ENCODE peak calls at places on chromosomes 13 and 19, in five cellular contexts. B is stimulated activated naive CD8-positive, alpha-beta T cell treated with anti-CD3 and anti-CD28 coated beads, Interleukin-15, Interleukin-2, amounts not matched to agents 100 U/mL and 50 U/mL, for 24 hours; X is spleen; P is left lung; Q is cortex of kidney. C is an unnamed sample.

GRCh38 chr19:55616395-55616875 is 7.9 kb downstream of the ZNF784 start:
- DNase-seq in P (no peak), B (no peak), Q (no peak), X (no peak), C (no peak)

GRCh38 chr13:70960841-70961443 is 852.7 kb upstream of the KLHL1 start:
- DNase-seq in X (no peak), Q (no peak), B (no peak), P (no peak), C (no peak)

GRCh38 chr19:47779524-47780214 is 1.2 kb downstream of the SELENOW start:
- DNase-seq in B (no peak), X (no peak), Q (no peak), P (no peak), C (no peak)

GRCh38 chr13:101025519-101025918 is 350.9 kb upstream of the TMTC4 start:
- DNase-seq in B (no peak), P (no peak), Q (no peak), X (no peak), C (no peak)

GRCh38 chr13:43006893-43007631 is 15.0 kb upstream of the EPSTI1 start:
- DNase-seq in X (no peak), Q (no peak), P (no peak), B (no peak), C (no peak)

GRCh38 chr19:38661996-38662395 is 14.5 kb downstream of the ACTN4 start:
- DNase-seq in X (no peak), B (no peak), P (no peak), Q (no peak), C (no peak)

GRCh38 chr19:30692517-30692870 is 320.3 kb downstream of the ZNF536 start:
- DNase-seq in B (no peak), Q (no peak), P (no peak), X (no peak), C (no peak)

GRCh38 chr13:106533940-106534843 is 1.3 kb downstream of the EFNB2 start:
- DNase-seq in B (peak), P (peak), Q (no peak), X (peak), C (no peak)

GRCh38 chr19:16025108-16026101 is 50.9 kb upstream of the TPM4 start:
- DNase-seq in X (peak), Q (no peak), B (no peak), P (no peak), C (no peak)

GRCh38 chr13:34847751-34848150 is 94.3 kb upstream of the NBEA start:
- DNase-seq in P (no peak), Q (no peak), B (no peak), X (no peak), C (no peak)

GRCh38 chr13:113060557-113061270 is 44.9 kb upstream of the F7 start:
- DNase-seq in P (peak), Q (no peak), B (no peak), X (peak), C (no peak)

GRCh38 chr13:60448907-60449510 is 52.0 kb downstream of the TDRD3 start:
- DNase-seq in Q (no peak), P (no peak), B (no peak), X (no peak), C (no peak)

GRCh38 chr13:50936681-50937080 is 27.1 kb downstream of the RNASEH2B start:
- DNase-seq in X (no peak), B (no peak), Q (no peak), P (no peak), C (no peak)

GRCh38 chr13:50126378-50127016 is 111.3 kb downstream of the KCNRG start:
- DNase-seq in P (peak), B (no peak), Q (no peak), X (peak), C (no peak)

GRCh38 chr13:101942038-101942437 is 459.8 kb downstream of the FGF14 start:
- DNase-seq in Q (no peak), X (no peak), P (no peak), B (no peak), C (no peak)

GRCh38 chr13:83752141-83752540 is 130.1 kb downstream of the SLITRK1 start:
- DNase-seq in Q (no peak), B (no peak), X (no peak), P (no peak), C (no peak)

GRCh38 chr19:6740589-6741348 is 1.3 kb downstream of the TRIP10 start:
- DNase-seq in X (peak), B (peak), P (peak), Q (no peak), C (no peak)

GRCh38 chr19:35006342-35006998 is 6.3 kb downstream of the GRAMD1A start:
- DNase-seq in Q (no peak), X (peak), B (no peak), P (peak), C (no peak)

GRCh38 chr19:4456843-4457653 is 546 bp downstream of the UBXN6 start:
- DNase-seq in X (peak), Q (no peak), P (no peak), B (peak), C (no peak)

GRCh38 chr19:54188224-54188871 is 1.0 kb downstream of the MBOAT7 start:
- DNase-seq in Q (no peak), B (peak), P (peak), X (peak), C (no peak)

GRCh38 chr19:47819841-47820244 is 1.9 kb upstream of the CRX start:
- DNase-seq in P (no peak), B (no peak), Q (no peak), X (no peak), C (no peak)

GRCh38 chr13:37163626-37164365 is 58.3 kb upstream of the CSNK1A1L start:
- DNase-seq in Q (no peak), P (no peak), B (no peak), X (no peak), C (no peak)

GRCh38 chr19:2731181-2732117 is 8.4 kb downstream of the SLC39A3 start:
- DNase-seq in B (no peak), P (no peak), X (no peak), Q (no peak), C (no peak)

GRCh38 chr19:48715276-48715675 is 4.2 kb downstream of the MAMSTR start:
- DNase-seq in X (no peak), P (no peak), Q (no peak), B (no peak), C (no peak)

GRCh38 chr13:113405481-113406300 is 41.8 kb upstream of the GRTP1 start:
- DNase-seq in B (no peak), Q (no peak), X (peak), P (peak), C (no peak)

GRCh38 chr13:20713751-20714150 is 10.3 kb downstream of the IL17D start:
- DNase-seq in Q (no peak), B (peak), X (no peak), P (no peak), C (no peak)

GRCh38 chr13:71968025-71968424 is 101.0 kb upstream of the DACH1 start:
- DNase-seq in Q (no peak), X (no peak), B (no peak), P (no peak), C (no peak)

GRCh38 chr13:21548577-21548976 is 55.4 kb downstream of the MICU2 start:
- DNase-seq in P (no peak), Q (no peak), X (no peak), B (no peak), C (no peak)

GRCh38 chr19:2507109-2507508 is 31.2 kb downstream of the GADD45B start:
- DNase-seq in Q (no peak), P (no peak), X (no peak), B (no peak), C (no peak)

GRCh38 chr13:33251131-33251629 is 34.4 kb downstream of the STARD13 start:
- DNase-seq in P (no peak), B (no peak), Q (no peak), X (no peak), C (no peak)

GRCh38 chr13:40472427-40473220 is 193.8 kb downstream of the FOXO1 start:
- DNase-seq in B (no peak), P (no peak), X (no peak), Q (no peak), C (no peak)

GRCh38 chr13:37870895-37871550 is 1.5 kb upstream of the TRPC4 start:
- DNase-seq in P (peak), Q (no peak), B (no peak), X (no peak), C (no peak)

GRCh38 chr13:110561335-110562033 is at the start of gene RAB20:
- DNase-seq in B (peak), P (peak), X (peak), Q (no peak), C (no peak)

GRCh38 chr19:35715981-35716734 is 1.6 kb upstream of the KMT2B start:
- DNase-seq in Q (no peak), P (peak), X (peak), B (no peak), C (no peak)

GRCh38 chr19:13765395-13766094 is 1.2 kb downstream of the MRI1 start:
- DNase-seq in X (no peak), B (no peak), P (no peak), Q (no peak), C (no peak)